ENCODE peak calls at places on chromosomes 13 and 19, in four cellular contexts. P is stimulated activated CD4-positive, alpha-beta T cell treated with anti-CD3 and anti-CD28 coated beads, Interleukin-1b, Interleukin-23, amount 100 ng/mL, for 24 hours; O is NCI-H2029 treated with DMSO at 0.1 percent for 48 hours; F is activated naive CD8-positive, alpha-beta T cell treated with anti-CD3 and anti-CD28 coated beads, Interleukin-2, amount 50 U/mL, for 16 hours. T is an unnamed sample.

GRCh38 chr19:45779231-45780145 is 2.8 kb downstream of the DMPK start:
- DNase-seq in P (peak), O (peak), F (peak), T (peak)

GRCh38 chr19:2415281-2415972 is 12.0 kb downstream of the TIMM13 start:
- DNase-seq in P (no peak), O (no peak), F (no peak), T (no peak)

GRCh38 chr13:79297128-79297527 is 108.9 kb downstream of the RBM26 start:
- DNase-seq in P (no peak), O (no peak), F (no peak), T (no peak)

GRCh38 chr13:40164137-40164536 is 502.3 kb downstream of the FOXO1 start:
- DNase-seq in P (no peak), O (no peak), F (no peak), T (no peak)

GRCh38 chr13:73412933-73413332 is 354.1 kb downstream of the KLF5 start:
- DNase-seq in P (no peak), O (no peak), F (no peak), T (no peak)

GRCh38 chr19:3171894-3172679 is 6.5 kb upstream of the S1PR4 start:
- DNase-seq in P (no peak), O (no peak), F (no peak), T (no peak)

GRCh38 chr19:55497777-55498176 is 9.5 kb downstream of the SSC5D start:
- DNase-seq in P (no peak), O (no peak), F (no peak), T (no peak)

GRCh38 chr19:46976845-46977320 is 42.8 kb upstream of the NPAS1 start:
- DNase-seq in P (no peak), O (no peak), F (no peak), T (no peak)

GRCh38 chr19:44841255-44841654 is 4.8 kb upstream of the NECTIN2 start:
- DNase-seq in P (no peak), O (peak), F (no peak), T (no peak)

GRCh38 chr13:89936256-89936655 is 1411.2 kb upstream of the MIR17HG start:
- DNase-seq in P (no peak), O (no peak), F (no peak), T (no peak)